ENCODE peak calls at places on chromosomes 2 and 18, in five cellular contexts. Z, N, T, U and M are unnamed samples.

GRCh38 chr2:39743170-39743851 is 35.7 kb downstream of the THUMPD2 start:
- ATAC-seq in Z (no peak), N (no peak), T (no peak), U (no peak), M (no peak)

GRCh38 chr2:237599465-237600110 is 9.1 kb upstream of the RAB17 start:
- ATAC-seq in Z (no peak), N (no peak), T (no peak), U (no peak), M (no peak)

GRCh38 chr18:30491815-30492551 is 550.6 kb downstream of the DSC3 start:
- ATAC-seq in Z (no peak), N (no peak), T (no peak), U (no peak), M (no peak)

GRCh38 chr2:20539776-20540586 is 93.1 kb downstream of the RHOB start:
- ATAC-seq in Z (peak), N (no peak), T (no peak), U (peak), M (peak)

GRCh38 chr18:79258447-79258846 is 137.3 kb upstream of the NFATC1 start:
- ATAC-seq in Z (no peak), N (no peak), T (no peak), U (no peak), M (no peak)

GRCh38 chr2:31287681-31288080 is 53.7 kb downstream of the EHD3 start:
- ATAC-seq in Z (no peak), N (no peak), T (no peak), U (no peak), M (no peak)

GRCh38 chr2:8957593-8957992 is 45.9 kb downstream of the MBOAT2 start:
- ATAC-seq in Z (no peak), N (no peak), T (no peak), U (no peak), M (no peak)

GRCh38 chr2:11904029-11904428 is 157.6 kb downstream of the LPIN1 start:
- ATAC-seq in Z (no peak), N (peak), T (no peak), U (no peak), M (no peak)

GRCh38 chr2:437772-438393 is 150.0 kb upstream of the ALKAL2 start:
- ATAC-seq in Z (peak), N (peak), T (peak), U (peak), M (no peak)

DNA sequence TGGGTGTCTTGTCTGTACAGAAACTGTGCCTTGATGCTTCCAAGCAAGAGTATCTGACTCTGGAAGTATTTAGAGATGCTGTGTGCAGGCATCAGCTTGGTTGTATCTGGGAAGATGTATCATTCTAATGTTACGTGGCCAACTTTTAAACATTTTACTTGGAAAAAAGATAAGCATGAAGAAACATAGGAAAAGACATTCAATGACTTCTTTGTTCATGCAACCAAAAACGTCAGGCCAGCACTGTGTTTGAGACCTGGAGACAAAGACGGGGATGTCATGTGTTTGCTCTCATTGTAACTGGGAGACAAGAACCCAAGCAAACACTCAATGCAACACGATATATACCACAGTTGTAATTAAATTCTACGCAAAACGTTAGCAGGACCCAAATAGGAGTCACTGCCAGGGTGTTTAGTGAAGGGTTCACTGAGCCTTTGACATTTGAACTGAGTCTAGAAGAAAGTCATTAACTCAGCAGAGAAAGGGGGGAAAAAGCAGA is 8.9 kb upstream of the SESTD1 start:
- ATAC-seq in Z (no peak), N (no peak), T (no peak), U (no peak), M (no peak)
- H3K27ac ChIP-seq in Z (peak), N (no peak), T (no peak), U (no peak), M (peak)

GRCh38 chr2:216113572-216113971 is 4.4 kb downstream of the XRCC5 start:
- ATAC-seq in Z (no peak), N (no peak), T (no peak), U (no peak), M (no peak)

GRCh38 chr2:216116418-216116817 is 7.3 kb downstream of the XRCC5 start:
- ATAC-seq in Z (no peak), N (no peak), T (no peak), U (no peak), M (no peak)

GRCh38 chr2:216114476-216115223 is 5.5 kb downstream of the XRCC5 start:
- ATAC-seq in Z (peak), N (peak), T (peak), U (peak), M (peak)

GRCh38 chr2:216112926-216113325 is 3.8 kb downstream of the XRCC5 start:
- ATAC-seq in Z (no peak), N (no peak), T (no peak), U (no peak), M (no peak)

DNA sequence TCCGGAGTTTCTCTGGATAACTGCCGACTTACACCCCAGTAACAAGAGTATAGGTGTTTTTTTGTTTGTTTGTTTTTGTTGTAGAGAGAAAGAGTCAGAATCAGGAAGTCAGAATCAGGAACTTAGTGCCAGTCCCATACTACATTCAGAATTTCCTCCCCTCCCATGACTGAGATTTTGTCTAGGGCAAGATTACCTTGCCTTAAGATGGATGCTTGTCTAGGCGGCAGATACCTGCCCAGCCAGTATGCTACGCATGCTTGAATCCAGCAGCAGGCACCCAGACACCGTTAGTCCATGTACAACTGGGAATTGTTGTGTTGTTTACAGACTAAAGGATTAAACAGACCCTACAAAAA is 6.1 kb downstream of the XRCC5 start:
- ATAC-seq in Z (peak), N (no peak), T (peak), U (peak), M (no peak)
- TF ChIP-seq POLR2AphosphoS5 in Z (no peak), N (no peak), T (no peak), U (no peak), M (no peak)

GRCh38 chr18:25228410-25228809 is 123.6 kb downstream of the ZNF521 start:
- ATAC-seq in Z (no peak), N (no peak), T (no peak), U (no peak), M (no peak)
- H3K27ac ChIP-seq in Z (no peak), N (no peak), T (no peak), U (no peak), M (peak)

GRCh38 chr18:9969247-9969646 is 55.4 kb downstream of the VAPA start:
- ATAC-seq in Z (peak), N (no peak), T (no peak), U (no peak), M (no peak)

GRCh38 chr18:9971313-9971920 is 57.6 kb downstream of the VAPA start:
- ATAC-seq in Z (peak), N (peak), T (peak), U (peak), M (peak)

GRCh38 chr18:9961031-9961430 is 47.2 kb downstream of the VAPA start:
- ATAC-seq in Z (peak), N (no peak), T (peak), U (peak), M (peak)

GRCh38 chr18:9968081-9968848 is 54.4 kb downstream of the VAPA start:
- ATAC-seq in Z (peak), N (no peak), T (peak), U (no peak), M (peak)

GRCh38 chr18:9965711-9966624 is 52.2 kb downstream of the VAPA start:
- ATAC-seq in Z (no peak), N (peak), T (no peak), U (no peak), M (no peak)
- TF ChIP-seq POLR2AphosphoS5 in Z (no peak), N (no peak), T (no peak), U (no peak), M (no peak)